ENCODE peak calls at places on chromosomes 4 and X, in eight cellular contexts. Q is testis; R is suprapubic skin; K is NCI-H2227 treated with DMSO at 0.1 percent for 48 hours; O is HCEC 1CT; F is MCF 10A; M is mammary epithelial cell; Z is activated CD4-positive, alpha-beta T cell treated with anti-CD3 and anti-CD28 coated beads for 1 hour. I is an unnamed sample.

GRCh38 chrX:125210146-125210545 is 109.5 kb upstream of the TEX13C start:
- DNase-seq in Q (no peak), R (no peak), K (no peak), O (no peak), F (no peak), M (no peak), Z (no peak), I (no peak)

GRCh38 chrX:48971325-48972213 is at the start of gene KCND1:
- DNase-seq in Q (peak), R (peak), K (peak), O (peak), F (no peak), M (no peak), Z (no peak), I (peak)

GRCh38 chr4:183350317-183351071 is 28.3 kb upstream of the CLDN24 start:
- DNase-seq in Q (no peak), R (no peak), K (no peak), O (no peak), F (no peak), M (no peak), Z (no peak), I (no peak)

GRCh38 chr4:111556861-111557260 is 588.4 kb upstream of the FAM241A start:
- DNase-seq in Q (no peak), R (no peak), K (no peak), O (peak), F (peak), M (no peak), Z (no peak), I (no peak)

GRCh38 chr4:175716956-175717355 is 95.1 kb downstream of the GPM6A start:
- DNase-seq in Q (no peak), R (no peak), K (no peak), O (no peak), F (no peak), M (no peak), Z (no peak), I (no peak)

GRCh38 chrX:67893931-67894330 is 350.1 kb downstream of the AR start:
- DNase-seq in Q (no peak), R (no peak), K (no peak), O (peak), F (peak), M (peak), Z (no peak), I (no peak)

GRCh38 chrX:103861200-103861599 is 29.1 kb upstream of the RAB9B start:
- DNase-seq in Q (no peak), R (no peak), K (no peak), O (no peak), F (no peak), M (peak), Z (no peak), I (peak)

GRCh38 chr4:74397748-74398426 is 32.9 kb downstream of the EREG start:
- DNase-seq in Q (no peak), R (no peak), K (no peak), O (no peak), F (no peak), M (no peak), Z (no peak), I (no peak)

GRCh38 chr4:175431635-175432034 is 380.4 kb downstream of the GPM6A start:
- DNase-seq in Q (no peak), R (no peak), K (no peak), O (no peak), F (no peak), M (no peak), Z (no peak), I (no peak)

GRCh38 chr4:169283114-169283509 is 12.4 kb upstream of the SH3RF1 start:
- DNase-seq in Q (no peak), R (no peak), K (no peak), O (peak), F (peak), M (peak), Z (no peak), I (no peak)

GRCh38 chrX:95156566-95156965 is 1482.6 kb downstream of the FAM133A start:
- DNase-seq in Q (no peak), R (no peak), K (no peak), O (no peak), F (no peak), M (no peak), Z (no peak), I (no peak)